ENCODE peak calls at places on chromosome 9, in eight cellular contexts. D is prostate gland, W is hepatocyte, F is nephron progenitor cell, I is AG09309, B is activated B cell treated with CpG ODN at 0.5 μM for 24 hours, P is ovary, A is breast epithelium. S is an unnamed sample.

GRCh38 chr9:134066923-134067851 is 639 bp downstream of the BRD3 start:
- DNase-seq in D (no peak), W (peak; percentile 68), F (peak; percentile 64), I (no peak), B (peak; percentile 40), P (peak; percentile 42), A (no peak), S (peak; percentile 67)

GRCh38 chr9:133973111-133973790 is 18.9 kb downstream of the VAV2 start:
- DNase-seq in D (no peak), W (no peak), F (peak; percentile 38), I (no peak), B (no peak), P (no peak), A (no peak), S (no peak)

GRCh38 chr9:132187006-132187760 is 25.3 kb downstream of the NTNG2 start:
- DNase-seq in D (no peak), W (no peak), F (peak; percentile 48), I (no peak), B (no peak), P (no peak), A (no peak), S (no peak)

GRCh38 chr9:70044450-70045307 is 1.0 kb downstream of the MAMDC2 start:
- DNase-seq in D (no peak), W (peak; percentile 54), F (peak; percentile 23), I (no peak), B (no peak), P (peak; percentile 57), A (no peak), S (no peak)

GRCh38 chr9:121727295-121728028 is 76.0 kb downstream of the DAB2IP start:
- DNase-seq in D (no peak), W (no peak), F (no peak), I (no peak), B (no peak), P (peak; percentile 74), A (no peak), S (no peak)

GRCh38 chr9:133099726-133100517 is 21.1 kb downstream of the RALGDS start:
- DNase-seq in D (no peak), W (no peak), F (no peak), I (no peak), B (no peak), P (no peak), A (no peak), S (no peak)

GRCh38 chr9:106644661-106645060 is 218.3 kb upstream of the ZNF462 start:
- DNase-seq in D (no peak), W (no peak), F (no peak), I (no peak), B (no peak), P (no peak), A (no peak), S (no peak)

GRCh38 chr9:22054076-22054475 is 45.0 kb upstream of the CDKN2B start:
- DNase-seq in D (no peak), W (no peak), F (no peak), I (no peak), B (no peak), P (no peak), A (no peak), S (no peak)

GRCh38 chr9:117464941-117465616 is 50.2 kb upstream of the ASTN2 start:
- DNase-seq in D (no peak), W (no peak), F (no peak), I (no peak), B (no peak), P (no peak), A (no peak), S (no peak)

GRCh38 chr9:27379311-27380236 is 82.6 kb upstream of the EQTN start:
- DNase-seq in D (no peak), W (peak; percentile 77), F (no peak), I (no peak), B (no peak), P (no peak), A (no peak), S (no peak)

GRCh38 chr9:75855509-75855908 is 35.0 kb upstream of the PCSK5 start:
- DNase-seq in D (no peak), W (peak; percentile 43), F (no peak), I (no peak), B (no peak), P (peak; percentile 35), A (no peak), S (no peak)
- TF ChIP-seq CTCF in D (no peak), W (peak; percentile 63), F (peak; percentile 32), I (peak; percentile 34), B (no peak), P (peak; percentile 61), A (peak; percentile 25), S (peak; percentile 38)

GRCh38 chr9:130780415-130780814 is 54.6 kb upstream of the ABL1 start:
- DNase-seq in D (no peak), W (no peak), F (no peak), I (no peak), B (no peak), P (peak; percentile 31), A (no peak), S (no peak)

GRCh38 chr9:130779153-130779855 is 55.8 kb upstream of the ABL1 start:
- DNase-seq in D (no peak), W (peak; percentile 37), F (no peak), I (peak; percentile 20), B (no peak), P (no peak), A (no peak), S (no peak)

GRCh38 chr9:130782883-130783537 is 52.0 kb upstream of the ABL1 start:
- DNase-seq in D (no peak), W (no peak), F (no peak), I (no peak), B (no peak), P (no peak), A (no peak), S (no peak)

GRCh38 chr9:130785053-130785452 is 50.0 kb upstream of the ABL1 start:
- DNase-seq in D (no peak), W (no peak), F (no peak), I (no peak), B (no peak), P (no peak), A (no peak), S (no peak)

DNA sequence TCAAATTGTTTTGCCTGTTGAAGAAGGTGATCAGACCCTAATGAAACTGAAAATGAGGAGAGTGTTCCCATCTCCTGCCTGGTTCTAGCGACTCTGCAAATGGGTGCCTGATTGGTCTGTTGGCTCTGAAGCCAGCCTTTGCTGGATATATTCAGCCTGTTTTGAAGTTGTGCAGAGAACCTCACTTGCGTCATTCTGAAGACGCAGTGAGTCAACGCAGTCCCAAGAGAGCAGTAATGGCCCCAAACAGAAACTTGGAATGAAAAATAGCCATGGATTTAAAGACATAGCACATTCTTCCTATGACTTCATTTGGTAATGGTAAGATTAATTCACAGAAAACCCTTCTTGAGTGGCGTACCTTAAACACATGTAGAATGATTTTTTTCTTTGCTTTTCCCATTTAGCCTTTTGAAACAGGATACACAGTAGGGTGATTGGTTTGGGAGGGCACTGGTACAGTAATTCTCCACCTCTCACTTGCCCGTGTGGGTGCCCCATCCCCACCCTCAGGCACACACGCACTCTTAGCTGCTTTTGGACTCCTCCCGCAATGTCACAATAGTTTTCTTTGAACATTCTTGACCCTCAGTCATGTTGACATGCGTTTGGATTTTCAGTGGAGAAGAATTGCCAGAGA is 54.1 kb upstream of the ABL1 start:
- DNase-seq in D (no peak), W (peak; percentile 71), F (no peak), I (peak; percentile 97), B (no peak), P (peak; percentile 90), A (no peak), S (no peak)
- TF ChIP-seq CTCF in D (no peak), W (no peak), F (no peak), I (no peak), B (no peak), P (no peak), A (no peak), S (no peak)

DNA sequence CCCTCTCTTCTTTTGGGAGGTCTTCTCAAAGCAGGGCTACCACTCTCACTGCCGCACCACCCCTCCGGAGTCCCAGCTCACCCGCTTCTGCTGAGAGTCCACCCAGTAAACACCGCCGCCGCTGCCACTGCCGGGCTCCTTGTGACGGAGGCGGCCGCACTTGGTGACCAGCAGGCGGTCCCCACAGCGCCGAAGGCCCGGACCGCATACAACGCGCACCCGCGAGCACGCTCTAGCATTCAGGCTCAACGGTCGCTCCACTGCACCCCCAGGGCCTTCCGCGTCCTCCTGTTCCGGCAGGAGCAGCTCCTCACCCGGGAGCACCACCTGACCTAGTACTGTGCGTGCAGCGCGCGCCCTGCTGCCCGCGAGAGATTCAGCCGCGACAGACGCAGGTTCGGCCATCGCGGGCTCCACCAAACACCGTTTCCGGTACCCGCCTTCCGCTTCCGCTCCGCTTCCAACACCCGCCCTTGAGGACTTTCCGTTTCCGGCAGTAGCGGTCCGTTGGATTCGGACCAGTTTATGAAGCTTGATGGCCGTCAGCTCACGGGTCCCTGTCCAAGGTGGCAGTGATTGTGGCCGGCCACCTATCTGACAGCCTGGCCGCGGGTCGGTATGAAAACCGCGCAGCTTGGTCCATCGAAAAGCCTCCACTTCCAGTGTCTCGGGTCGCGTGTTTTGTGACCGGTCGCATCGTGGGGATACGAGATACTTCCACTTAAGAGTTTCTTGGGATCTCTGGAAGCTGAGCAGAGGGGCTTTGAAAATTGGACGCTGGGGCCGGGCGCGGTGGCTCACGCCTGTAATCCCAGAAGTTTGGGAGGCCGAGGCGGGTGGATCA is at the start of gene EXOSC3:
- DNase-seq in D (peak; percentile 85), W (peak; percentile 94), F (peak; percentile 88), I (peak; percentile 34), B (peak; percentile 83), P (peak; percentile 81), A (peak; percentile 84), S (peak; percentile 82)
- TF ChIP-seq CTCF in D (no peak), W (peak; percentile 18), F (no peak), I (peak; percentile 10), B (no peak), P (no peak), A (no peak), S (no peak)

GRCh38 chr9:14322211-14323082 is 8.5 kb upstream of the NFIB start:
- DNase-seq in D (peak; percentile 93), W (peak; percentile 97), F (peak; percentile 90), I (no peak), B (peak; percentile 64), P (peak; percentile 91), A (peak; percentile 90), S (peak; percentile 91)
- TF ChIP-seq CTCF in D (peak; percentile 50), W (peak; percentile 54), F (peak; percentile 31), I (peak; percentile 31), B (no peak), P (peak; percentile 80), A (peak; percentile 53), S (peak; percentile 55)

GRCh38 chr9:24218656-24219055 is 327.0 kb downstream of the IZUMO3 start:
- DNase-seq in D (no peak), W (no peak), F (no peak), I (no peak), B (no peak), P (no peak), A (no peak), S (no peak)
- TF ChIP-seq CTCF in D (no peak), W (no peak), F (no peak), I (no peak), B (no peak), P (no peak), A (no peak), S (no peak)

GRCh38 chr9:126546036-126546435 is 67.7 kb upstream of the LMX1B start:
- DNase-seq in D (no peak), W (no peak), F (no peak), I (no peak), B (no peak), P (no peak), A (no peak), S (no peak)
- TF ChIP-seq CTCF in D (no peak), W (no peak), F (no peak), I (no peak), B (no peak), P (no peak), A (no peak), S (no peak)